ENCODE peak calls at places on chromosomes 3 and 15, in eight cellular contexts. Z is coronary artery; V is lower lobe of right lung; Y is effector memory CD4-positive, alpha-beta T cell; X is caudate nucleus; B is RWPE1; E is brain microvascular endothelial cell; T is hepatocyte. H is an unnamed sample.

GRCh38 chr15:89376441-89376840 is 41.8 kb upstream of the POLG start:
- DNase-seq in Z (no peak), V (no peak), Y (no peak), X (no peak), B (no peak), E (no peak), T (no peak), H (no peak)

GRCh38 chr15:41913251-41913650 is 19.4 kb upstream of the SPTBN5 start:
- DNase-seq in Z (no peak), V (no peak), Y (no peak), X (no peak), B (no peak), E (no peak), T (no peak), H (no peak)

GRCh38 chr3:45922039-45922326 is 21.3 kb upstream of the CXCR6 start:
- DNase-seq in Z (no peak), V (no peak), Y (no peak), X (no peak), B (no peak), E (no peak), T (no peak), H (no peak)

GRCh38 chr3:152365766-152366593 is 97.3 kb downstream of the MBNL1 start:
- DNase-seq in Z (no peak), V (no peak), Y (no peak), X (no peak), B (no peak), E (no peak), T (no peak), H (no peak)

GRCh38 chr3:133038089-133038730 is at the start of gene TMEM108:
- DNase-seq in Z (peak; percentile 81), V (peak; percentile 88), Y (no peak), X (peak; percentile 88), B (peak; percentile 88), E (peak; percentile 76), T (peak; percentile 91), H (no peak)

GRCh38 chr3:49017978-49018706 is at the start of gene DALRD3:
- DNase-seq in Z (no peak), V (peak; percentile 79), Y (peak; percentile 43), X (peak; percentile 56), B (no peak), E (peak; percentile 46), T (peak; percentile 85), H (peak; percentile 69)

GRCh38 chr3:172181936-172182708 is 142.7 kb downstream of the FNDC3B start:
- DNase-seq in Z (no peak), V (no peak), Y (no peak), X (no peak), B (peak; percentile 6), E (peak; percentile 79), T (no peak), H (no peak)

GRCh38 chr15:42427429-42428223 is 63.3 kb downstream of the ZNF106 start:
- DNase-seq in Z (no peak), V (no peak), Y (no peak), X (no peak), B (no peak), E (peak; percentile 75), T (no peak), H (no peak)

GRCh38 chr3:102174832-102175374 is 259.9 kb upstream of the ZPLD1 start:
- DNase-seq in Z (no peak), V (no peak), Y (no peak), X (no peak), B (no peak), E (no peak), T (no peak), H (no peak)

GRCh38 chr15:62874064-62874463 is 168.5 kb upstream of the TPM1 start:
- DNase-seq in Z (no peak), V (no peak), Y (no peak), X (no peak), B (no peak), E (no peak), T (no peak), H (no peak)

GRCh38 chr15:85407421-85408269 is 27.2 kb downstream of the AKAP13 start:
- DNase-seq in Z (no peak), V (no peak), Y (peak; percentile 7), X (no peak), B (peak; percentile 80), E (peak; percentile 84), T (peak; percentile 37), H (peak; percentile 9)

GRCh38 chr3:126200534-126200933 is 20.1 kb upstream of the ALDH1L1 start:
- DNase-seq in Z (no peak), V (no peak), Y (no peak), X (no peak), B (no peak), E (no peak), T (no peak), H (no peak)

GRCh38 chr15:39195988-39196486 is 384.8 kb upstream of the THBS1 start:
- DNase-seq in Z (no peak), V (no peak), Y (no peak), X (no peak), B (peak; percentile 98), E (peak; percentile 55), T (no peak), H (no peak)

GRCh38 chr3:184766555-184767261 is 45.3 kb upstream of the VPS8 start:
- DNase-seq in Z (no peak), V (no peak), Y (no peak), X (no peak), B (peak; percentile 80), E (no peak), T (no peak), H (no peak)

GRCh38 chr3:7160689-7161088 is 299.8 kb downstream of the GRM7 start:
- DNase-seq in Z (no peak), V (no peak), Y (no peak), X (no peak), B (no peak), E (no peak), T (no peak), H (no peak)

GRCh38 chr3:117752984-117753717 is 1043.6 kb downstream of the TUSC7 start:
- DNase-seq in Z (no peak), V (no peak), Y (no peak), X (no peak), B (no peak), E (no peak), T (no peak), H (no peak)

GRCh38 chr3:117754058-117754457 is 1044.5 kb downstream of the TUSC7 start:
- DNase-seq in Z (no peak), V (no peak), Y (no peak), X (no peak), B (no peak), E (no peak), T (no peak), H (no peak)

GRCh38 chr3:117751691-117752090 is 1042.1 kb downstream of the TUSC7 start:
- DNase-seq in Z (no peak), V (no peak), Y (no peak), X (peak; percentile 55), B (no peak), E (no peak), T (no peak), H (no peak)

GRCh38 chr3:117756580-117756979 is 1047.0 kb downstream of the TUSC7 start:
- DNase-seq in Z (no peak), V (no peak), Y (no peak), X (no peak), B (no peak), E (no peak), T (no peak), H (no peak)

GRCh38 chr3:117754841-117755240 is 1045.3 kb downstream of the TUSC7 start:
- DNase-seq in Z (no peak), V (no peak), Y (no peak), X (no peak), B (no peak), E (no peak), T (no peak), H (no peak)
- H3K27ac ChIP-seq in Z (no peak overlapping the region), V (no peak overlapping the region), Y (no peak overlapping the region), X (no peak overlapping the region), B (no peak overlapping the region), E (no peak overlapping the region), T (no peak overlapping the region), H (no peak overlapping the region)

DNA sequence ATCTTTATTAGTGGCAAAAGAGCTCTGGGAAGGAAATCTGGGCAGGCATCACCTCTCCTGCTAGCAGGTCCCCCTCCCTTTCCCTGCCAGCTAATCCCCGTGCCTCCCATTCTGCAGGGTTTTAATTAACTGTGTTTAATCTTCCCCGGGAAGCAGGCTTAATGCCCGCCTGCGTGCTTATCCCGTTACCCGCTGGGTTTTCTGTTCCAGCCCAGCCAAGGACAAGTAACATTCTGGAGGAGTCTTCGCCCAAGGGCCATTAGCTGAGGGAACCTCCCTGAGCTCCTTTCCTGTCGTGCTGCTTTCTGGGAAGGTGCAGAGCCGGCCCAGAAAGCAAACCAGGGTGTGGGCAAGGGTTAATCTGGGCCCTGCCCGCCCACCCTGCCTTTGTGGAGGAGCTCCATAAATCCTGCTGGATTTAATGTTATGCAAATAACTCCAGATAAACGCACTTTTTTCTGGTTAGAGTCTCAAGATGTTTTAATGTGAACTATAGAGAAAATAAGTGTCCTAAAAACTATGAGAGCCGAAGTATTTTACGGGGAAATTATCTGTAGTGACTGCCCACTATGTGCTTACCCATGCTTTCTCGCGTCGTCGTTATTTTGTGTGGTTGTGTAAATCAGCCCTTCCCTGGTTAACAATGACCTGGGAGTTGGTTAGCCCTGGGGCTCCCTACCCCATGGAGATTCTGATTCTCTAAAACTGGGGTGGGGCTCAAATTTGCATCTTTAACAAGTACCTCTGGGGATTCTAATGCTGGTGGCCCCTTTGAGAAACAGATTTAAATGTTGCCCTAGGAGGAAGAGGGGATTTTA is 25.9 kb downstream of the TRIM71 start:
- DNase-seq in Z (no peak), V (no peak), Y (no peak), X (no peak), B (no peak), E (no peak), T (no peak), H (no peak)
- H3K27ac ChIP-seq in Z (no peak overlapping the region), V (no peak overlapping the region), Y (no peak overlapping the region), X (no peak overlapping the region), B (no peak overlapping the region), E (no peak overlapping the region), T (peak overlapping the region; percentile 90), H (no peak overlapping the region)

GRCh38 chr15:52414936-52415335 is 113.7 kb downstream of the MYO5A start:
- DNase-seq in Z (no peak), V (no peak), Y (no peak), X (no peak), B (no peak), E (no peak), T (no peak), H (no peak)

GRCh38 chr15:52419494-52419893 is 109.2 kb downstream of the MYO5A start:
- DNase-seq in Z (no peak), V (no peak), Y (no peak), X (no peak), B (no peak), E (no peak), T (no peak), H (no peak)

GRCh38 chr15:52417501-52417900 is 111.2 kb downstream of the MYO5A start:
- DNase-seq in Z (no peak), V (no peak), Y (no peak), X (no peak), B (peak; percentile 16), E (no peak), T (no peak), H (no peak)

GRCh38 chr15:52417957-52418356 is 110.7 kb downstream of the MYO5A start:
- DNase-seq in Z (no peak), V (no peak), Y (no peak), X (no peak), B (no peak), E (no peak), T (no peak), H (no peak)

GRCh38 chr15:52415628-52416027 is 113.1 kb downstream of the MYO5A start:
- DNase-seq in Z (no peak), V (no peak), Y (no peak), X (no peak), B (no peak), E (no peak), T (no peak), H (no peak)
- H3K27ac ChIP-seq in Z (no peak overlapping the region), V (no peak overlapping the region), Y (no peak overlapping the region), X (no peak overlapping the region), B (no peak overlapping the region), E (no peak overlapping the region), T (no peak overlapping the region), H (no peak overlapping the region)

GRCh38 chr3:69338891-69339290 is 47.0 kb downstream of the FRMD4B start:
- DNase-seq in Z (no peak), V (no peak), Y (no peak), X (no peak), B (no peak), E (no peak), T (no peak), H (no peak)
- H3K27ac ChIP-seq in Z (peak overlapping the region; percentile 71), V (peak overlapping the region; percentile 53), Y (no peak overlapping the region), X (no peak overlapping the region), B (no peak overlapping the region), E (no peak overlapping the region), T (no peak overlapping the region), H (no peak overlapping the region)

H was measured in ovary.